ENCODE peak calls at places on chromosomes 4 and X, in four cellular contexts. F is endothelial cell of umbilical vein, P is psoas muscle, V is adrenal gland. S is an unnamed sample. For H3K36me3, the result is how much of the 10 kb centered on the place peaks cover.

GRCh38 chr4:113183032-113183573 is 133.7 kb downstream of the ANK2 start:
- DNase-seq in F (no peak), P (no peak), V (no peak), S (no peak)

GRCh38 chrX:103779156-103779555 is 2.5 kb downstream of the PLP1 start:
- DNase-seq in F (peak), P (no peak), V (peak), S (no peak)

GRCh38 chr4:5752803-5753184 is 41.8 kb downstream of the EVC start:
- DNase-seq in F (no peak), P (no peak), V (no peak), S (no peak)

GRCh38 chrX:151715735-151716134 is at the start of gene FATE1:
- DNase-seq in F (no peak), P (no peak), V (no peak), S (no peak)

GRCh38 chrX:100687546-100687945 is 43.5 kb downstream of the SRPX2 start:
- DNase-seq in F (no peak), P (no peak), V (no peak), S (no peak)

GRCh38 chrX:150587585-150588503 is 19.4 kb downstream of the MTM1 start:
- DNase-seq in F (peak), P (no peak), V (no peak), S (no peak)

GRCh38 chr4:16227462-16227868 is 1.2 kb upstream of the TAPT1 start:
- DNase-seq in F (peak), P (peak), V (peak), S (peak)

GRCh38 chr4:13364653-13365052 is 119.5 kb downstream of the RAB28 start:
- DNase-seq in F (no peak), P (no peak), V (no peak), S (no peak)

GRCh38 chrX:37594755-37595382 is 23.4 kb downstream of the LANCL3 start:
- DNase-seq in F (no peak), P (no peak), V (no peak), S (no peak)

GRCh38 chr4:166229799-166230198 is 356.8 kb downstream of the TLL1 start:
- DNase-seq in F (no peak), P (no peak), V (no peak), S (no peak)

GRCh38 chr4:80492761-80493160 is 157.2 kb downstream of the CFAP299 start:
- DNase-seq in F (no peak), P (no peak), V (peak), S (peak)

GRCh38 chr4:3318561-3319021 is 25.8 kb downstream of the RGS12 start:
- DNase-seq in F (no peak), P (no peak), V (peak), S (no peak)

GRCh38 chrX:2903366-2903765 is 25.8 kb downstream of the ARSD start:
- DNase-seq in F (no peak), P (no peak), V (no peak), S (no peak)

GRCh38 chr4:105196523-105197145 is 50.0 kb downstream of the TET2 start:
- DNase-seq in F (no peak), P (no peak), V (no peak), S (no peak)

GRCh38 chr4:103074598-103075434 is 1.7 kb downstream of the SLC9B2 start:
- DNase-seq in F (peak), P (no peak), V (no peak), S (no peak)

GRCh38 chr4:103076777-103077347 is 301 bp upstream of the SLC9B2 start:
- DNase-seq in F (no peak), P (no peak), V (no peak), S (no peak)

GRCh38 chr4:103075435-103075893 is 1.1 kb downstream of the SLC9B2 start:
- DNase-seq in F (peak), P (no peak), V (no peak), S (no peak)

GRCh38 chr4:103074039-103074438 is 2.5 kb downstream of the SLC9B2 start:
- DNase-seq in F (no peak), P (no peak), V (no peak), S (no peak)

GRCh38 chr4:103075894-103076776 is at the start of gene SLC9B2:
- DNase-seq in F (peak), P (peak), V (peak), S (peak)
- TF ChIP-seq CTCF in F (no peak), P (no peak), V (no peak), S (no peak)

GRCh38 chr4:1297456-1298325 is 8.0 kb downstream of the MAEA start:
- DNase-seq in F (no peak), P (peak), V (peak), S (no peak)
- H3K27ac ChIP-seq in F (no peak), P (no peak), V (no peak), S (no peak)

DNA sequence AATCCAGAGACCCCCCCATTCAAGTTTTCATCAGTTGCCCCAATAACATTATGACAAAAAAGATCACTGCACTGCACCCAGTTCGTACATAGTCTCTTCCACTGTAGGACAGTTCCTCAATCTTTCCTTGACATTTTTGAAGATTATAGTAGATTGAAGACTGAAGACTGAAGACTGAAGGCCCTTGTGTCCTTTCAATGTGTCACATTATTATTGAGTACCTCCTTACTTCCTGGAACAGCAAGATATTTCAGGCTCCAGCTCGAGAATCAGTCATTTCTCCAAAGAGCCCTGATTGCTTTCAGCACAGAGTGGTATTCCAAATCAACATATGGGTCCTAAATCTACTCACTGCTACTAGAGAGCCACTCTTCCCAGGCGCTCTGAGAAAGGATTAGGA is 75.0 kb downstream of the MANBA start:
- DNase-seq in F (no peak), P (no peak), V (no peak), S (no peak)
- H3K36me3 ChIP-seq in F (under half), P (under half), V (under half), S (under half)

DNA sequence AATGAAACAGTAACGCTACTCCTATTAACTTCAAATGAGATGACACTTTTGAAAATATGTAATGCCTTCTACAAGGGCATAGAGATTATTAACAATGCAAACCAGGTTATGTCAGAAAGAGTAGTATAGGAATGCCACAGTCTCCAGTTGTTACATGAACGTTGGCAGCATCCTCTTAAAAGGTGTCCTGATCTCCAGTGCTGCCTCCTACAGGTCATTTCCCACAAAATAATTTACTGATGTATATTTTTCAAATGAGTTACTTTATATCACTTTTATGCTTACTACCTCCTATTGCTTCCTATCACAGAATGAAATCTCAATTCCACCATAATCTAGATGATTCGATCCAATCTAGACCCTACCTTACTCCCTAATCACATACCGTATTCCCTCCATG is 195.2 kb upstream of the EPHA5 start:
- DNase-seq in F (peak), P (no peak), V (no peak), S (no peak)
- TF ChIP-seq CTCF in F (peak), P (no peak), V (no peak), S (no peak)

S was measured in transverse colon.